ENCODE peak calls at places on chromosomes 2 and 18, in five cellular contexts. O is GM12864; W is stimulated activated CD4-positive, alpha-beta T cell treated with anti-CD3 and anti-CD28 coated beads, Interleukin-4, amount 100 ng/mL, for 24 hours; Q is astrocyte of the hippocampus; S is activated naive CD8-positive, alpha-beta T cell treated with anti-CD3 and anti-CD28 coated beads, Interleukin-2, amount 10 ng/mL, durations not matched to agents 7 days and 5 days. F is an unnamed sample.

GRCh38 chr2:33291278-33292013 is 185.0 kb upstream of the RASGRP3 start:
- DNase-seq in W (no peak), S (no peak), Q (peak; percentile 93), O (no peak), F (no peak)

GRCh38 chr2:79453918-79454317 is 58.9 kb upstream of the CTNNA2 start:
- DNase-seq in Q (peak; percentile 17), S (no peak), O (no peak), W (no peak), F (no peak)

GRCh38 chr18:59763541-59764136 is 66.4 kb upstream of the CCBE1 start:
- DNase-seq in S (no peak), Q (no peak), O (no peak), W (no peak), F (no peak)

GRCh38 chr2:28765316-28765715 is 13.7 kb downstream of the PPP1CB start:
- DNase-seq in Q (no peak), O (no peak), W (no peak), S (no peak), F (no peak)

GRCh38 chr2:200901459-200902072 is 12.4 kb downstream of the NIF3L1 start:
- DNase-seq in Q (peak; percentile 92), S (no peak), W (peak; percentile 78), O (peak; percentile 77), F (peak; percentile 72)

GRCh38 chr18:9991021-9992000 is 77.5 kb downstream of the VAPA start:
- DNase-seq in S (no peak), O (no peak), Q (no peak), W (no peak), F (no peak)

GRCh38 chr18:3710712-3711269 is 260.8 kb downstream of the TGIF1 start:
- DNase-seq in O (no peak), S (no peak), W (no peak), Q (peak; percentile 60), F (no peak)

GRCh38 chr2:217386041-217386440 is 526.2 kb upstream of the TNP1 start:
- DNase-seq in S (no peak), Q (no peak), W (no peak), O (no peak), F (no peak)

GRCh38 chr2:72024451-72025175 is 123.0 kb downstream of the CYP26B1 start:
- DNase-seq in O (no peak), W (peak; percentile 1), Q (no peak), S (no peak), F (no peak)

GRCh38 chr2:58796239-58796638 is 555.1 kb upstream of the FANCL start:
- DNase-seq in Q (peak; percentile 39), S (no peak), W (no peak), O (no peak), F (no peak)

F was measured in GM12878.